ENCODE peak calls at places on chromosomes 1 and 21, in five cellular contexts. B is H9, M is H1, G is mesenchymal stem cell, J is neuronal stem cell. N is an unnamed sample.

GRCh38 chr1:146034976-146035469 is 13.5 kb upstream of the HJV start:
- DNase-seq in G (no peak), M (no peak), B (no peak), J (peak; percentile 23), N (no peak)

GRCh38 chr1:214349781-214350180 is 68.8 kb downstream of the SMYD2 start:
- DNase-seq in J (no peak), B (no peak), M (no peak), G (no peak), N (no peak)

GRCh38 chr1:151371744-151372410 is 628 bp downstream of the SELENBP1 start:
- DNase-seq in M (no peak), B (no peak), G (peak; percentile 47), J (no peak), N (no peak)

GRCh38 chr1:30286241-30286983 is 437.0 kb downstream of the MATN1 start:
- DNase-seq in M (no peak), B (no peak), G (no peak), J (no peak), N (no peak)

GRCh38 chr1:204571631-204572030 is 55.4 kb downstream of the MDM4 start:
- DNase-seq in G (no peak), B (no peak), M (no peak), J (no peak), N (no peak)

GRCh38 chr1:236303675-236304074 is 21.9 kb upstream of the ERO1B start:
- DNase-seq in B (peak; percentile 36), J (no peak), M (no peak), G (no peak), N (no peak)

GRCh38 chr1:15799004-15799867 is 8.2 kb downstream of the UQCRHL start:
- DNase-seq in M (no peak), J (no peak), G (peak; percentile 99), B (peak; percentile 66), N (peak; percentile 94)

GRCh38 chr1:240149488-240150094 is 57.9 kb downstream of the FMN2 start:
- DNase-seq in M (no peak), J (peak; percentile 23), B (no peak), G (peak; percentile 50), N (peak; percentile 78)

GRCh38 chr1:207084701-207085180 is 3.9 kb upstream of the C4BPB start:
- DNase-seq in J (peak; percentile 56), B (peak; percentile 75), M (peak; percentile 27), G (peak; percentile 60), N (peak; percentile 98)

GRCh38 chr1:53637726-53638640 is 101.0 kb downstream of the GLIS1 start:
- DNase-seq in J (no peak), B (peak; percentile 16), G (no peak), M (no peak), N (no peak)

GRCh38 chr1:187987236-187987776 is 1158.6 kb downstream of the PLA2G4A start:
- DNase-seq in B (no peak), M (no peak), G (no peak), J (no peak), N (no peak)

GRCh38 chr1:229149435-229149834 is 121.5 kb upstream of the RAB4A start:
- DNase-seq in M (no peak), G (no peak), B (no peak), J (no peak), N (no peak)

GRCh38 chr21:34890724-34891609 is 158.1 kb downstream of the RUNX1 start:
- DNase-seq in G (peak; percentile 73), J (peak; percentile 42), M (no peak), B (peak; percentile 46), N (peak; percentile 73)

GRCh38 chr1:236108027-236108648 is 34.2 kb upstream of the GPR137B start:
- DNase-seq in G (no peak), M (no peak), B (no peak), J (no peak), N (no peak)

GRCh38 chr1:83593073-83593472 is 405.9 kb downstream of the TTLL7 start:
- DNase-seq in M (no peak), J (peak; percentile 12), B (peak; percentile 49), G (no peak), N (no peak)

GRCh38 chr1:6794164-6794563 is 8.9 kb downstream of the CAMTA1 start:
- DNase-seq in B (no peak), M (no peak), J (no peak), G (peak; percentile 68), N (peak; percentile 67)

GRCh38 chr1:86370627-86371026 is 25.5 kb downstream of the ODF2L start:
- DNase-seq in G (peak; percentile 15), M (no peak), B (no peak), J (no peak), N (no peak)

GRCh38 chr1:65478379-65479026 is 58.0 kb downstream of the LEPR start:
- DNase-seq in J (no peak), M (no peak), B (no peak), G (no peak), N (no peak)

GRCh38 chr1:59150537-59151386 is 146.1 kb upstream of the FGGY start:
- DNase-seq in M (no peak), G (peak; percentile 100), B (no peak), J (no peak), N (peak; percentile 95)

GRCh38 chr1:224513787-224514209 is 79.2 kb upstream of the WDR26 start:
- DNase-seq in G (peak; percentile 79), B (peak; percentile 90), J (peak; percentile 87), M (no peak), N (peak; percentile 83)

GRCh38 chr1:26582053-26582835 is 52.7 kb downstream of the RPS6KA1 start:
- DNase-seq in G (no peak), B (no peak), J (no peak), M (no peak), N (no peak)

GRCh38 chr1:81650741-81651140 is 150.0 kb upstream of the ADGRL2 start:
- DNase-seq in M (no peak), J (no peak), B (no peak), G (no peak), N (no peak)

GRCh38 chr1:42319871-42320484 is 15.1 kb downstream of the FOXJ3 start:
- DNase-seq in B (no peak), J (no peak), G (peak; percentile 36), M (no peak), N (no peak)

GRCh38 chr1:62386351-62387121 is 50.3 kb upstream of the USP1 start:
- DNase-seq in J (no peak), M (no peak), G (no peak), B (no peak), N (no peak)

GRCh38 chr1:50279622-50280320 is 143.5 kb downstream of the DMRTA2 start:
- DNase-seq in B (peak; percentile 52), M (no peak), G (no peak), J (peak; percentile 61), N (no peak)

GRCh38 chr1:204685236-204686006 is at the start of gene LRRN2:
- DNase-seq in J (no peak), M (no peak), G (no peak), B (peak; percentile 44), N (no peak)

GRCh38 chr1:59015708-59016107 is 231.9 kb upstream of the JUN start:
- DNase-seq in B (no peak), M (peak; percentile 23), G (peak; percentile 73), J (no peak), N (peak; percentile 22)

GRCh38 chr1:63024132-63024531 is 240.2 kb downstream of the ATG4C start:
- DNase-seq in G (no peak), J (no peak), M (no peak), B (no peak), N (no peak)

GRCh38 chr1:30110826-30111225 is 612.6 kb downstream of the MATN1 start:
- DNase-seq in M (no peak), G (no peak), B (no peak), J (no peak), N (no peak)

GRCh38 chr21:14513772-14514171 is 32.3 kb downstream of the SAMSN1 start:
- DNase-seq in G (no peak), M (no peak), B (no peak), J (no peak), N (no peak)

GRCh38 chr21:35924714-35925301 is 135.5 kb downstream of the SETD4 start:
- DNase-seq in B (no peak), G (peak; percentile 77), J (no peak), M (no peak), N (no peak)
- H2AK5ac ChIP-seq in B (no peak overlapping the region), G (no peak overlapping the region), J (no peak overlapping the region), M (no peak overlapping the region), N (no peak overlapping the region)

GRCh38 chr21:45304161-45304830 is 16.6 kb upstream of the POFUT2 start:
- DNase-seq in M (no peak), B (no peak), J (no peak), G (no peak), N (no peak)
- H3K4ac ChIP-seq in M (no peak overlapping the region), B (no peak overlapping the region), J (no peak overlapping the region), G (peak overlapping the region; percentile 19), N (peak overlapping the region; percentile 16)

GRCh38 chr1:3005771-3006170 is 15.5 kb upstream of the ACTRT2 start:
- DNase-seq in M (no peak), B (no peak), G (no peak), J (no peak), N (no peak)

GRCh38 chr1:3009556-3009955 is 11.7 kb upstream of the ACTRT2 start:
- DNase-seq in G (no peak), M (no peak), J (no peak), B (no peak), N (no peak)

GRCh38 chr1:3004285-3005205 is 16.7 kb upstream of the ACTRT2 start:
- DNase-seq in J (no peak), B (no peak), M (no peak), G (no peak), N (no peak)

GRCh38 chr1:3009021-3009420 is 12.2 kb upstream of the ACTRT2 start:
- DNase-seq in M (no peak), G (no peak), B (no peak), J (no peak), N (no peak)

DNA sequence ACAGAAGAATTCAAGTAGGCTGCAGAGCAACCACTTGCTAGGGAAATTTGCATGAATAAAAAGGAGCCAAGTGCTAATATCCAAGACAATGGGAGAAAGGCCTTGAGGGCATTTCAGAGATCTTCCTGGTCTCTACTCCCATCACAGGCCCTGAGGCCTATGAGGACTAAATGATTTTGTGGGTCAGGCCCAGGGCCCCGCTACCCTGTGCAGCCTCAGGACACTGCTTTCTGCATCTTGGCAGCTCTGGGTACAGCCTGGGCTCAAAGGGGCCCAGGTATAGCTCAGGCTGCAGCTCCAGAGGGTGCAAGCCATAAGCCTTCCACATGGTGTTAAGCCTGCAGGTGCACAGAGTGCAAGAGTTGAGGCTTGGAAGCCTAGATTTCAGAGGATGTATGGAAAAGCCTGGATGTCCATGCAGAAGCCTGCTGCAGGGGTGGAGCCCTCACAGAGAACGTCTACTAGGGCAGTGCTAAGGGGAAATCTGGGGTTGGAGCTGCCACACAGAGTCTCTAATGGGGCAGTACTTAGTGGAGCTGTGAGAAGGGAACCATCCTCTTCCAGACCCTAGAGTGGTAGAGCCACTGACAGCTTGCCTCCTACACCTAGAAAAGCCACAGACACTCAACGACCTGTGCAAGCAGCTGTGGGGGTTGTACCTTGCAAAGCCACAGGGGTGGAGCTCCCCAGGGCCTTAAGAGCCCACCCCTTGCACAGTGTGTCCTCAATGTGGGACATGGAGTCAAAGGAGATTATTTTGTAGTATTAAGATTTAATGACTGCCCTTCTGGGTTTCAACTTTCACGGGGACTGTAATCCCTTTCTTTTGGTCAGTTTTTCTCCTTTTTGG is 13.7 kb upstream of the ACTRT2 start:
- DNase-seq in G (no peak), J (no peak), M (no peak), B (no peak), N (no peak)
- H2BK12ac ChIP-seq in G (no peak overlapping the region), J (no peak overlapping the region), M (no peak overlapping the region), B (no peak overlapping the region), N (no peak overlapping the region)

DNA sequence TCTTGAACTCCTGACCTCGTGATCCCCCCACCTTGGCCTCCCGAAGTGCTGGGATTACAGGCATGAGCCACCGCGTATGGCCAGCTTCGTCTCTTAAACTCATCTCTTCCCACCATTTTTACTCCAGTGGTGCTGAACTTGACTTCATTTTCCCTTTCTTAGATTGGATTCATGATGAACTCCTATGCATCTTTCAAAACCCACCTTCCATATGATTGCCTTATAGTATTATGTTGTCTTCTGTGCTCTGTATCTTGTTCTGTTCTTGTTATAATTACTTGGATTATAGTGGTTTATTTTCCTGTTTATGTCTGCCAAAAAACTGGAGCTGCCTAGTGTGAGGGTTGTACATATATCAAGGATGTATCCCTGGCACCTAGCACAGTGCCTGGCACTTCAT is 110.8 kb upstream of the GADD45A start:
- DNase-seq in J (no peak), G (no peak), B (no peak), M (no peak), N (no peak)
- H2AK5ac ChIP-seq in J (no peak overlapping the region), G (no peak overlapping the region), B (no peak overlapping the region), M (no peak overlapping the region), N (peak overlapping the region; percentile 81)